ENCODE peak calls at places on chromosomes 2 and 18, in nine cellular contexts. A, M, Y, N, Q, D, R, E and F are unnamed samples. For H3K4me1, the result is how much of the 10 kb centered on the place peaks cover.

GRCh38 chr18:47830772-47831171 is 99.7 kb downstream of the SMAD2 start:
- DNase-seq in A (no peak), M (no peak), Y (no peak), N (no peak), Q (no peak), D (no peak), R (no peak), E (no peak), F (no peak)

GRCh38 chr2:20635096-20635475 is 15.8 kb downstream of the HS1BP3 start:
- DNase-seq in A (no peak), M (no peak), Y (no peak), N (peak), Q (no peak), D (no peak), R (peak), E (no peak), F (no peak)

GRCh38 chr2:173511942-173512341 is 157.3 kb downstream of the CDCA7 start:
- DNase-seq in A (no peak), M (no peak), Y (no peak), N (no peak), Q (no peak), D (no peak), R (no peak), E (no peak), F (no peak)

GRCh38 chr2:218145124-218145523 is 19.3 kb downstream of the CXCR2 start:
- DNase-seq in A (no peak), M (peak), Y (no peak), N (no peak), Q (peak), D (peak), R (no peak), E (no peak), F (no peak)

GRCh38 chr2:127620867-127621266 is 25.1 kb upstream of the GPR17 start:
- DNase-seq in A (no peak), M (no peak), Y (no peak), N (no peak), Q (no peak), D (peak), R (no peak), E (no peak), F (no peak)

GRCh38 chr2:128304715-128305554 is 13.7 kb downstream of the HS6ST1 start:
- DNase-seq in A (no peak), M (peak), Y (peak), N (peak), Q (peak), D (peak), R (peak), E (peak), F (no peak)

GRCh38 chr2:233419626-233420431 is 65.5 kb downstream of the DGKD start:
- DNase-seq in A (peak), M (no peak), Y (no peak), N (no peak), Q (peak), D (no peak), R (no peak), E (peak), F (no peak)

GRCh38 chr18:73954267-73954666 is 193.4 kb downstream of the FBXO15 start:
- DNase-seq in A (no peak), M (no peak), Y (no peak), N (no peak), Q (no peak), D (no peak), R (no peak), E (no peak), F (no peak)

GRCh38 chr2:44257781-44258180 is 17.5 kb upstream of the SLC3A1 start:
- DNase-seq in A (no peak), M (no peak), Y (no peak), N (no peak), Q (no peak), D (no peak), R (no peak), E (no peak), F (no peak)

GRCh38 chr2:119109823-119110222 is 48.7 kb downstream of the C1QL2 start:
- DNase-seq in A (no peak), M (no peak), Y (no peak), N (no peak), Q (no peak), D (no peak), R (no peak), E (no peak), F (no peak)

GRCh38 chr2:65156041-65156440 is 26.1 kb upstream of the RAB1A start:
- DNase-seq in A (no peak), M (no peak), Y (no peak), N (no peak), Q (no peak), D (no peak), R (no peak), E (no peak), F (no peak)

GRCh38 chr18:49694402-49694801 is 118.9 kb downstream of the ACAA2 start:
- DNase-seq in A (no peak), M (no peak), Y (no peak), N (no peak), Q (no peak), D (no peak), R (no peak), E (no peak), F (no peak)

GRCh38 chr2:37337636-37338280 is 6.7 kb upstream of the QPCT start:
- DNase-seq in A (no peak), M (no peak), Y (no peak), N (no peak), Q (no peak), D (no peak), R (no peak), E (no peak), F (no peak)

GRCh38 chr2:64196986-64197385 is 52.8 kb upstream of the PELI1 start:
- DNase-seq in A (no peak), M (no peak), Y (no peak), N (no peak), Q (no peak), D (no peak), R (no peak), E (no peak), F (no peak)

GRCh38 chr2:65877331-65877791 is 445.0 kb upstream of the SPRED2 start:
- DNase-seq in A (no peak), M (no peak), Y (no peak), N (no peak), Q (no peak), D (no peak), R (no peak), E (no peak), F (no peak)

GRCh38 chr2:120509991-120510735 is 164.2 kb downstream of the INHBB start:
- DNase-seq in A (no peak), M (no peak), Y (no peak), N (peak), Q (no peak), D (no peak), R (peak), E (no peak), F (no peak)

GRCh38 chr2:218398437-218399390 is 954 bp upstream of the CTDSP1 start:
- DNase-seq in A (no peak), M (peak), Y (peak), N (peak), Q (peak), D (peak), R (peak), E (peak), F (no peak)

GRCh38 chr2:203579730-203580129 is 44.6 kb upstream of the RAPH1 start:
- DNase-seq in A (no peak), M (no peak), Y (no peak), N (no peak), Q (no peak), D (no peak), R (no peak), E (no peak), F (no peak)

GRCh38 chr2:37011126-37011525 is 44.8 kb upstream of the STRN start:
- DNase-seq in A (peak), M (no peak), Y (no peak), N (no peak), Q (no peak), D (no peak), R (no peak), E (no peak), F (no peak)

GRCh38 chr18:76518543-76519155 is 23.6 kb upstream of the ZNF516 start:
- DNase-seq in A (no peak), M (no peak), Y (peak), N (peak), Q (no peak), D (peak), R (no peak), E (no peak), F (no peak)

GRCh38 chr2:199798881-199799580 is 52.0 kb downstream of the FTCDNL1 start:
- DNase-seq in A (no peak), M (no peak), Y (no peak), N (peak), Q (no peak), D (peak), R (peak), E (no peak), F (no peak)

GRCh38 chr2:25341753-25342371 is at the start of gene DNMT3A:
- DNase-seq in A (no peak), M (no peak), Y (peak), N (peak), Q (peak), D (peak), R (peak), E (peak), F (no peak)

GRCh38 chr18:78814766-78815165 is 164.9 kb upstream of the SALL3 start:
- DNase-seq in A (no peak), M (no peak), Y (no peak), N (no peak), Q (no peak), D (peak), R (no peak), E (no peak), F (no peak)

GRCh38 chr2:150234787-150235512 is 252.5 kb downstream of the RND3 start:
- DNase-seq in A (no peak), M (no peak), Y (no peak), N (no peak), Q (no peak), D (peak), R (no peak), E (no peak), F (no peak)

GRCh38 chr2:20609349-20609994 is 41.4 kb downstream of the HS1BP3 start:
- DNase-seq in A (no peak), M (peak), Y (no peak), N (peak), Q (no peak), D (peak), R (peak), E (no peak), F (no peak)

GRCh38 chr2:226187601-226188000 is 612.0 kb downstream of the IRS1 start:
- DNase-seq in A (no peak), M (no peak), Y (no peak), N (no peak), Q (no peak), D (no peak), R (no peak), E (no peak), F (no peak)

GRCh38 chr2:106030287-106031268 is 163.5 kb downstream of the UXS1 start:
- DNase-seq in A (no peak), M (peak), Y (peak), N (peak), Q (no peak), D (peak), R (peak), E (peak), F (no peak)

GRCh38 chr2:238128061-238129040 is 10.1 kb upstream of the KLHL30 start:
- DNase-seq in A (no peak), M (no peak), Y (peak), N (no peak), Q (no peak), D (no peak), R (no peak), E (no peak), F (no peak)

GRCh38 chr18:49672853-49673252 is 111.0 kb downstream of the LIPG start:
- DNase-seq in A (no peak), M (no peak), Y (no peak), N (no peak), Q (no peak), D (no peak), R (no peak), E (no peak), F (no peak)

GRCh38 chr2:216221806-216222205 is 112.7 kb downstream of the XRCC5 start:
- DNase-seq in A (no peak), M (peak), Y (no peak), N (no peak), Q (no peak), D (no peak), R (no peak), E (no peak), F (no peak)

GRCh38 chr2:234256516-234256915 is 206.0 kb downstream of the SPP2 start:
- DNase-seq in A (no peak), M (no peak), Y (no peak), N (no peak), Q (no peak), D (no peak), R (no peak), E (no peak), F (no peak)

GRCh38 chr18:26458526-26459232 is 89.7 kb downstream of the KCTD1 start:
- DNase-seq in A (peak), M (no peak), Y (no peak), N (no peak), Q (no peak), D (no peak), R (no peak), E (no peak), F (no peak)

GRCh38 chr18:23114911-23115310 is 20.4 kb upstream of the CABLES1 start:
- DNase-seq in A (no peak), M (no peak), Y (no peak), N (no peak), Q (no peak), D (no peak), R (no peak), E (peak), F (no peak)

GRCh38 chr2:210584834-210585233 is 28.4 kb downstream of the CPS1 start:
- DNase-seq in A (no peak), M (peak), Y (no peak), N (no peak), Q (no peak), D (no peak), R (no peak), E (peak), F (no peak)

GRCh38 chr2:9995059-9995458 is 43.6 kb downstream of the GRHL1 start:
- DNase-seq in A (no peak), M (no peak), Y (no peak), N (no peak), Q (no peak), D (no peak), R (no peak), E (no peak), F (no peak)

GRCh38 chr2:55223958-55224760 is 7.9 kb downstream of the CLHC1 start:
- DNase-seq in A (no peak), M (no peak), Y (no peak), N (peak), Q (no peak), D (no peak), R (peak), E (no peak), F (no peak)

DNA sequence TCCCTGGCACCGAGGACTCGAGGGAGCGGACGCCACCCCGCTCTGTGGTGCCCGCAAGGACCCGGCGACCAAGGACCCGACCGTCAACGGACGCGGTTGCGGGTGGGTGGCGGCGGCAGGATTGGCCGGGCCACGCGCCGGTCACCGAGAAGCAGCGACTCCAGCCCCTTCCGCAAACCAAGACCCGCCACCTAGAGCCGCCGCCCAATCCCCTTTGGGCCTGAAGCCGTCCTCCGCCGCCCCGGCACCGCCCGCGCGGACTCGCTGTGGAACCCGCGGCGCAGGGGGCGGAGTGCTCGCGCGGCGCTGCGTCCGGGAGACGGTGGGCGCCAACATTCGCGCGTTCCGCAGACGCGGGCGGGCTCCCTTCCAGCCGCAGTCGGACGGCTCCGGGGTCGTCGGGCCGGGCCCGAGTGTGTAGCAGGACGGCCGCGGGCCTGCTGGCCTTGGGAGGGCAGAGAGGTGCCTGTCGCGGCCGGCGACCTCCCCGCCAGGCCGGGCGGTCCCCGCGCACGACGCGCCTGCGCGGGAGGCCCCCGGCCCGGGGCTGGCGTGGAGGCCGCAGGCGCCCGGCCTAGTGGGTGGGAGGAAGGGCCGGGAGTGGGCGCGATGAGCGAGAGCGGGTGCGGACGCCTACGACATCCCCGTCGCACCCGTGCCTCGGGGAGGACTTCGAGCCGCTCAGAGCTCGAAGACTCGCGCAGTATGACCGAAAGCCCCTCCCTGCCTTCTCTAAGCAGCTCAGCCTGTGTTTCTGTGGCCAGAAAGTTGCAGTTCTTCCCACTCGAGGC is at the start of the genes FAM228B and PFN4:
- DNase-seq in A (peak), M (peak), Y (peak), N (peak), Q (peak), D (peak), R (peak), E (peak), F (peak)
- TF ChIP-seq POLR2A in A (peak), M (peak), Y (peak), N (peak), Q (no peak), D (peak), R (peak), E (peak), F (peak)

DNA sequence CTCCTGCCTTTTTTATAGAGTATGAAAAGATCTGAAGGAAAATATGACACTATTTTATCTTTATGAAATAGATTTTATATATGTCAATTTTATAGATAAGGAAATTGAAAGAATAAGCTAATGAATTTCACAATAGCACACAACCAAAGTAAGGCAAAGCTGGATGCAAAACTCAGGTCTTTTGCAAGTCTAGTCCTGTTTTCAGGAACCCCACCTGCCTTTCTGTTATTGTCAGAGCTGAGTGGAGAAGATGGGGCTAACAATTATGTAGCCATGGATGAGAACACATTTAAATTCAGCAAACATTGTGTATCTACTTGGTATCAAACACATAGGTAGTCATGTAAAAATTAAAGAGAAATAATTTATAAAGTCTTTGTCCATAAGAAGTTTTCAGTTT is 161.5 kb upstream of the ZEB2 start:
- DNase-seq in A (no peak), M (no peak), Y (no peak), N (no peak), Q (no peak), D (no peak), R (no peak), E (no peak), F (no peak)
- H3K4me1 ChIP-seq in A (under half), M (under half), Y (under half), N (under half), Q (under half), D (under half), R (under half), E (under half), F (under half)

DNA sequence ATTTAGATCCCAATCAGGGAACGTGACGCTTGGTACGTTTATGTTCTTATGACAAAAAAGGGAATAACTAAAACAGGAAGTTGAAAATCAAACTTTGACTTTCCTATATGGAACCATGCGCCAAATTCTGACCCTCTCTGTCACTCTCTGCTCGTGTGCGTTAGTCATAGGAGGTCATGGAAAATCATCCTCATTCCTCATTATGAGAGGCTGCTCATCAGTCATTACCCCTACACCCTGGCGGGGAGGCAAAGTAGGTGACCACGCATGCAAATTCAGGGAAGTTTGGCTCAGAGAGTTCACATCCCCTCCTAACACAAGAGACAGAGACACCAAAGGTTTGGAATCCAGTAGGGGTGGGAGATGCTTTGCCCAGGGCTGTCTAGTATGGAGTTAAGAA is 15.5 kb downstream of the IL1F10 start:
- DNase-seq in A (no peak), M (no peak), Y (no peak), N (no peak), Q (no peak), D (no peak), R (no peak), E (no peak), F (no peak)
- TF ChIP-seq POLR2A in A (no peak), M (no peak), Y (no peak), N (no peak), Q (no peak), D (no peak), R (no peak), E (no peak), F (no peak)

GRCh38 chr18:55494899-55495298 is 93.1 kb downstream of the TCF4 start:
- DNase-seq in A (no peak), M (no peak), Y (no peak), N (no peak), Q (no peak), D (no peak), R (no peak), E (no peak), F (no peak)

GRCh38 chr18:55500316-55501086 is 87.5 kb downstream of the TCF4 start:
- DNase-seq in A (no peak), M (no peak), Y (no peak), N (no peak), Q (no peak), D (no peak), R (no peak), E (no peak), F (no peak)

GRCh38 chr18:55494441-55494840 is 93.6 kb downstream of the TCF4 start:
- DNase-seq in A (no peak), M (no peak), Y (no peak), N (no peak), Q (no peak), D (no peak), R (no peak), E (no peak), F (no peak)

GRCh38 chr18:55499526-55499925 is 88.5 kb downstream of the TCF4 start:
- DNase-seq in A (no peak), M (no peak), Y (no peak), N (no peak), Q (no peak), D (no peak), R (no peak), E (no peak), F (no peak)

GRCh38 chr18:55497825-55498403 is 90.1 kb downstream of the TCF4 start:
- DNase-seq in A (no peak), M (no peak), Y (no peak), N (no peak), Q (no peak), D (no peak), R (no peak), E (no peak), F (no peak)
- H3K4me1 ChIP-seq in A (under half), M (under half), Y (under half), N (under half), Q (under half), D (under half), R (under half), E (under half), F (under half)

DNA sequence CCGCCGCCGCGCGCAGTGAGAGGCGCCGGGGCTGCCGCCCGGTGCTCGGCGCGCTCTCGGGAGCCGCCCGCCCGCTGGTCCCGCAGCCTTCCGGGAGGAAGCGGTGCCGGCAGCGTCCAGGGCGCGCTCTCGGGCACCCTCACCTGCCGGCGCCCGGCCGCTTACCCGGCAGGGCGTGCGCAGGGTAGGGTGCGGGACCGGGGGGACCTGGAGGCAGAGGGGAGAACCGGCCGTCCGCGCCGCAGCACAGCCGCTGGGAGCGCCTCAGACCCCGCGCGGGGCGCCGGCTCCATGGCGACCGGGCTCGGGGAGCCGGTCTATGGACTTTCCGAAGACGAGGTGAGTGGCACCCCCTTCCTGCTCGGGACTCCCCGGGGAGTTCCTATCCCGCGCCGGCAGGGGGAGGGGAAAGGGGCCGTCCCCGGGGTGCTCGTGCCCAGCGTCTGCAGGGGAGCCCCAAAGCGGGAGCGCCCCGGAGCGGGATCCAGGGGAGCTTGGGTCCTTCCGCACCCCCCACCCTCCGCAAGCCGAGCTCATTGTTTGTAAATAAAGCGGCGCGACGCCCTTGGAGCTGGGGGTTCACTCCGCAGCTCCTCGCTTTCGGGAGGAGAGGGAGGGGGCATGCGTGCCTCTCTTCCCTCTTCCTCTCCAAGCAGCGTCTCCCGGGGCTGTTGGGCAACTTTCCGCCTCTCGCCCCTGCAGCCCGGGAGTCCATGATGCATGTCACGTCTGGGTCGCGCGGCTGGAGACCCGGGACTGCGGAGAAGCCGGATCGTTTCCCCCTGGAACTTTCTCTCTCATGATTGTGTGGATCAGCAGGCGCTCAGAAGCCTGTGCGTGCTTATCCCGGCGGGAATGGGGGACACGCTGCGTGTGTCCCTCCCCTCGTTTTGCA is 591 bp downstream of the NEDD4L start:
- DNase-seq in A (no peak), M (no peak), Y (peak), N (peak), Q (peak), D (peak), R (peak), E (peak), F (peak)
- TF ChIP-seq POLR2A in A (peak), M (no peak), Y (no peak), N (no peak), Q (no peak), D (peak), R (peak), E (no peak), F (no peak)